ENCODE peak calls at places on chromosomes 4 and X, in six cellular contexts. One of them, this sample, is unnamed.
A peak's percentile ranks its signal among the peaks of the same experiment; 100 is the strongest.

GRCh38 chr4:48667148-48667547 is 112.9 kb downstream of the FRYL start:
- DNase-seq in AG08396: no peak
- DNase-seq in hypothalamus: no peak
- DNase-seq in glutamatergic neuron: no peak
- DNase-seq in HEK293T: no peak
- DNase-seq in NCI-H1048: no peak
- DNase-seq in this sample: no peak

GRCh38 chr4:45215976-45216542 is 489.7 kb upstream of the GNPDA2 start:
- DNase-seq in AG08396: no peak
- DNase-seq in hypothalamus: no peak
- DNase-seq in glutamatergic neuron: no peak
- DNase-seq in HEK293T: no peak
- DNase-seq in NCI-H1048: no peak
- DNase-seq in this sample: no peak

GRCh38 chrX:88991583-88992132 is 244.6 kb downstream of the CPXCR1 start:
- DNase-seq in AG08396: no peak
- DNase-seq in hypothalamus: no peak
- DNase-seq in glutamatergic neuron: no peak
- DNase-seq in HEK293T: no peak
- DNase-seq in NCI-H1048: no peak
- DNase-seq in this sample: no peak

GRCh38 chr4:77564231-77564630 is 41.4 kb upstream of the CXCL13 start:
- DNase-seq in AG08396: no peak
- DNase-seq in hypothalamus: no peak
- DNase-seq in glutamatergic neuron: no peak
- DNase-seq in HEK293T: no peak
- DNase-seq in NCI-H1048: no peak
- DNase-seq in this sample: no peak

GRCh38 chr4:154018659-154019058 is 229.8 kb upstream of the SFRP2 start:
- DNase-seq in AG08396: no peak
- DNase-seq in hypothalamus: no peak
- DNase-seq in glutamatergic neuron: no peak
- DNase-seq in HEK293T: no peak
- DNase-seq in NCI-H1048: no peak
- DNase-seq in this sample: no peak

GRCh38 chr4:127048371-127049085 is 584.2 kb upstream of the INTU start:
- DNase-seq in AG08396: no peak
- DNase-seq in hypothalamus: no peak
- DNase-seq in glutamatergic neuron: no peak
- DNase-seq in HEK293T: no peak
- DNase-seq in NCI-H1048: no peak
- DNase-seq in this sample: no peak

GRCh38 chr4:79148369-79148768 is 177.5 kb downstream of the NAA11 start:
- DNase-seq in AG08396: no peak
- DNase-seq in hypothalamus: no peak
- DNase-seq in glutamatergic neuron: no peak
- DNase-seq in HEK293T: no peak
- DNase-seq in NCI-H1048: no peak
- DNase-seq in this sample: no peak

GRCh38 chr4:145281946-145282345 is 101.6 kb upstream of the OTUD4 start:
- DNase-seq in AG08396: no peak
- DNase-seq in hypothalamus: no peak
- DNase-seq in glutamatergic neuron: no peak
- DNase-seq in HEK293T: no peak
- DNase-seq in NCI-H1048: no peak
- DNase-seq in this sample: no peak

GRCh38 chr4:183838987-183839712 is 66.0 kb upstream of the STOX2 start:
- DNase-seq in AG08396: no peak
- DNase-seq in hypothalamus: no peak
- DNase-seq in glutamatergic neuron: no peak
- DNase-seq in HEK293T: no peak
- DNase-seq in NCI-H1048: no peak
- DNase-seq in this sample: no peak

GRCh38 chr4:7419961-7420660 is 14.6 kb downstream of the PSAPL1 start:
- DNase-seq in AG08396: no peak
- DNase-seq in hypothalamus: no peak
- DNase-seq in glutamatergic neuron: no peak
- DNase-seq in HEK293T: no peak
- DNase-seq in NCI-H1048: no peak
- DNase-seq in this sample: no peak

GRCh38 chr4:143202824-143203223 is 18.1 kb downstream of the USP38 start:
- DNase-seq in AG08396: no peak
- DNase-seq in hypothalamus: no peak
- DNase-seq in glutamatergic neuron: no peak
- DNase-seq in HEK293T: no peak
- DNase-seq in NCI-H1048: no peak
- DNase-seq in this sample: no peak

GRCh38 chr4:148289740-148290139 is 152.5 kb downstream of the NR3C2 start:
- DNase-seq in AG08396: no peak
- DNase-seq in hypothalamus: no peak
- DNase-seq in glutamatergic neuron: no peak
- DNase-seq in HEK293T: no peak
- DNase-seq in NCI-H1048: no peak
- DNase-seq in this sample: no peak

GRCh38 chr4:81836716-81837115 is 365.0 kb upstream of the RASGEF1B start:
- DNase-seq in AG08396: no peak
- DNase-seq in hypothalamus: no peak
- DNase-seq in glutamatergic neuron: no peak
- DNase-seq in HEK293T: no peak
- DNase-seq in NCI-H1048: no peak
- DNase-seq in this sample: no peak

GRCh38 chr4:182855312-182855711 is 61.9 kb downstream of the DCTD start:
- DNase-seq in AG08396: no peak
- DNase-seq in hypothalamus: no peak
- DNase-seq in glutamatergic neuron: no peak
- DNase-seq in HEK293T: no peak
- DNase-seq in NCI-H1048: no peak
- DNase-seq in this sample: no peak

GRCh38 chrX:9195199-9195880 is 161.4 kb upstream of the FAM9B start:
- DNase-seq in AG08396: no peak
- DNase-seq in hypothalamus: no peak
- DNase-seq in glutamatergic neuron: no peak
- DNase-seq in HEK293T: no peak
- DNase-seq in NCI-H1048: no peak
- DNase-seq in this sample: no peak

GRCh38 chrX:57451426-57452020 is 140.3 kb upstream of the ZXDB start:
- DNase-seq in AG08396: no peak
- DNase-seq in hypothalamus: no peak
- DNase-seq in glutamatergic neuron: no peak
- DNase-seq in HEK293T: no peak
- DNase-seq in NCI-H1048: no peak
- DNase-seq in this sample: no peak

GRCh38 chrX:123291623-123292022 is 107.5 kb downstream of the GRIA3 start:
- DNase-seq in AG08396: no peak
- DNase-seq in hypothalamus: no peak
- DNase-seq in glutamatergic neuron: no peak
- DNase-seq in HEK293T: no peak
- DNase-seq in NCI-H1048: no peak
- DNase-seq in this sample: no peak

GRCh38 chr4:79679859-79680258 is 271.8 kb upstream of the GK2 start:
- DNase-seq in AG08396: no peak
- DNase-seq in hypothalamus: no peak
- DNase-seq in glutamatergic neuron: no peak
- DNase-seq in HEK293T: no peak
- DNase-seq in NCI-H1048: no peak
- DNase-seq in this sample: no peak

GRCh38 chrX:48937065-48937907 is 18.5 kb upstream of the PIM2 start:
- DNase-seq in AG08396: no peak
- DNase-seq in hypothalamus: no peak
- DNase-seq in glutamatergic neuron: no peak
- DNase-seq in HEK293T: no peak
- DNase-seq in NCI-H1048: no peak
- DNase-seq in this sample: no peak

GRCh38 chr4:101102114-101102752 is 245.1 kb downstream of the PPP3CA start:
- DNase-seq in AG08396: peak; percentile 14
- DNase-seq in hypothalamus: peak; percentile 27
- DNase-seq in glutamatergic neuron: no peak
- DNase-seq in HEK293T: no peak
- DNase-seq in NCI-H1048: no peak
- DNase-seq in this sample: peak; percentile 66

GRCh38 chrX:40281341-40282005 is 183.7 kb upstream of the BCOR start:
- DNase-seq in AG08396: no peak
- DNase-seq in hypothalamus: no peak
- DNase-seq in glutamatergic neuron: no peak
- DNase-seq in HEK293T: no peak
- DNase-seq in NCI-H1048: no peak
- DNase-seq in this sample: no peak

GRCh38 chr4:127055349-127055748 is 577.4 kb upstream of the INTU start:
- DNase-seq in AG08396: peak; percentile 16
- DNase-seq in hypothalamus: peak; percentile 60
- DNase-seq in glutamatergic neuron: no peak
- DNase-seq in HEK293T: no peak
- DNase-seq in NCI-H1048: no peak
- DNase-seq in this sample: peak; percentile 16

GRCh38 chr4:72665376-72665978 is 96.5 kb upstream of the ADAMTS3 start:
- DNase-seq in AG08396: no peak
- DNase-seq in hypothalamus: no peak
- DNase-seq in glutamatergic neuron: no peak
- DNase-seq in HEK293T: no peak
- DNase-seq in NCI-H1048: no peak
- DNase-seq in this sample: no peak

GRCh38 chr4:1751155-1751918 is 30.0 kb downstream of the TACC3 start:
- DNase-seq in AG08396: no peak
- DNase-seq in hypothalamus: no peak
- DNase-seq in glutamatergic neuron: no peak
- DNase-seq in HEK293T: no peak
- DNase-seq in NCI-H1048: no peak
- DNase-seq in this sample: no peak

GRCh38 chrX:122134291-122134690 is 1049.8 kb upstream of the GRIA3 start:
- DNase-seq in AG08396: no peak
- DNase-seq in hypothalamus: no peak
- DNase-seq in glutamatergic neuron: no peak
- DNase-seq in HEK293T: no peak
- DNase-seq in NCI-H1048: no peak
- DNase-seq in this sample: no peak

GRCh38 chr4:65242156-65242846 is 428.0 kb downstream of the EPHA5 start:
- DNase-seq in AG08396: no peak
- DNase-seq in hypothalamus: no peak
- DNase-seq in glutamatergic neuron: no peak
- DNase-seq in HEK293T: no peak
- DNase-seq in NCI-H1048: no peak
- DNase-seq in this sample: no peak

GRCh38 chr4:95231713-95232112 is 317.1 kb downstream of the UNC5C start:
- DNase-seq in AG08396: no peak
- DNase-seq in hypothalamus: no peak
- DNase-seq in glutamatergic neuron: no peak
- DNase-seq in HEK293T: peak; percentile 30
- DNase-seq in NCI-H1048: no peak
- DNase-seq in this sample: no peak

GRCh38 chr4:87838207-87838606 is 5.4 kb downstream of the MEPE start:
- DNase-seq in AG08396: no peak
- DNase-seq in hypothalamus: no peak
- DNase-seq in glutamatergic neuron: peak; percentile 17
- DNase-seq in HEK293T: no peak
- DNase-seq in NCI-H1048: no peak
- DNase-seq in this sample: no peak

GRCh38 chr4:54658321-54659093 is 750 bp downstream of the KIT start:
- DNase-seq in AG08396: peak; percentile 70
- DNase-seq in hypothalamus: peak; percentile 9
- DNase-seq in glutamatergic neuron: peak; percentile 69
- DNase-seq in HEK293T: peak; percentile 59
- DNase-seq in NCI-H1048: no peak
- DNase-seq in this sample: no peak

GRCh38 chr4:10832989-10833635 is 148.5 kb upstream of the CLNK start:
- DNase-seq in AG08396: no peak
- DNase-seq in hypothalamus: no peak
- DNase-seq in glutamatergic neuron: peak; percentile 42
- DNase-seq in HEK293T: no peak
- DNase-seq in NCI-H1048: no peak
- DNase-seq in this sample: no peak

GRCh38 chr4:3290476-3290875 is 2.3 kb upstream of the RGS12 start:
- DNase-seq in AG08396: no peak
- DNase-seq in hypothalamus: no peak
- DNase-seq in glutamatergic neuron: no peak
- DNase-seq in HEK293T: no peak
- DNase-seq in NCI-H1048: no peak
- DNase-seq in this sample: no peak

GRCh38 chrX:153245288-153245731 is 66.2 kb downstream of the MAGEA1 start:
- DNase-seq in AG08396: no peak
- DNase-seq in hypothalamus: no peak
- DNase-seq in glutamatergic neuron: no peak
- DNase-seq in HEK293T: peak; percentile 62
- DNase-seq in NCI-H1048: no peak
- DNase-seq in this sample: no peak

GRCh38 chr4:143023519-143023918 is 161.2 kb upstream of the USP38 start:
- DNase-seq in AG08396: no peak
- DNase-seq in hypothalamus: no peak
- DNase-seq in glutamatergic neuron: no peak
- DNase-seq in HEK293T: no peak
- DNase-seq in NCI-H1048: no peak
- DNase-seq in this sample: no peak

GRCh38 chr4:130812117-130812765 is 1716.3 kb downstream of the C4orf33 start:
- DNase-seq in AG08396: no peak
- DNase-seq in hypothalamus: no peak
- DNase-seq in glutamatergic neuron: no peak
- DNase-seq in HEK293T: no peak
- DNase-seq in NCI-H1048: no peak
- DNase-seq in this sample: no peak

GRCh38 chrX:75603833-75604232 is 81.0 kb upstream of the ZDHHC15 start:
- DNase-seq in AG08396: peak; percentile 36
- DNase-seq in hypothalamus: no peak
- DNase-seq in glutamatergic neuron: no peak
- DNase-seq in HEK293T: peak; percentile 46
- DNase-seq in NCI-H1048: no peak
- DNase-seq in this sample: no peak

GRCh38 chr4:73770917-73771316 is 30.5 kb downstream of the CXCL8 start:
- DNase-seq in AG08396: no peak
- DNase-seq in hypothalamus: no peak
- DNase-seq in glutamatergic neuron: no peak
- DNase-seq in HEK293T: no peak
- DNase-seq in NCI-H1048: no peak
- DNase-seq in this sample: no peak

GRCh38 chr4:38482696-38483095 is 181.3 kb upstream of the KLF3 start:
- DNase-seq in AG08396: no peak
- DNase-seq in hypothalamus: no peak
- DNase-seq in glutamatergic neuron: no peak
- DNase-seq in HEK293T: no peak
- DNase-seq in NCI-H1048: no peak
- DNase-seq in this sample: no peak

GRCh38 chr4:39469429-39470077 is 10.7 kb downstream of the LIAS start:
- DNase-seq in AG08396: peak; percentile 60
- DNase-seq in hypothalamus: no peak
- DNase-seq in glutamatergic neuron: peak; percentile 42
- DNase-seq in HEK293T: peak; percentile 26
- DNase-seq in NCI-H1048: peak; percentile 29
- DNase-seq in this sample: peak; percentile 55